ENCODE peak calls at places on chromosome 21, in eight cellular contexts. One of them, this sample, is unnamed.

GRCh38 chr21:17780539-17780938 is 38.6 kb downstream of the C21orf91 start:
- DNase-seq in GM23338: no peak
- DNase-seq in Panc1: no peak
- DNase-seq in HL-60: peak
- DNase-seq in K562: no peak
- DNase-seq in prostate gland: no peak
- DNase-seq in breast epithelium: no peak
- DNase-seq in HCT116: no peak
- DNase-seq in this sample: peak

GRCh38 chr21:46189959-46190490 is 5.8 kb upstream of the SPATC1L start:
- DNase-seq in GM23338: no peak
- DNase-seq in Panc1: no peak
- DNase-seq in HL-60: no peak
- DNase-seq in K562: no peak
- DNase-seq in prostate gland: no peak
- DNase-seq in breast epithelium: peak
- DNase-seq in HCT116: no peak
- DNase-seq in this sample: no peak

GRCh38 chr21:41326414-41327080 is 9.9 kb downstream of the FAM3B start:
- DNase-seq in GM23338: no peak
- DNase-seq in Panc1: no peak
- DNase-seq in HL-60: no peak
- DNase-seq in K562: no peak
- DNase-seq in prostate gland: no peak
- DNase-seq in breast epithelium: no peak
- DNase-seq in HCT116: no peak
- DNase-seq in this sample: no peak

GRCh38 chr21:38766987-38767722 is 38.6 kb upstream of the ETS2 start:
- DNase-seq in GM23338: no peak
- DNase-seq in Panc1: no peak
- DNase-seq in HL-60: peak
- DNase-seq in K562: no peak
- DNase-seq in prostate gland: peak
- DNase-seq in breast epithelium: no peak
- DNase-seq in HCT116: no peak
- DNase-seq in this sample: peak

GRCh38 chr21:46048926-46049889 is 48.7 kb upstream of the COL6A2 start:
- DNase-seq in GM23338: peak
- DNase-seq in Panc1: no peak
- DNase-seq in HL-60: no peak
- DNase-seq in K562: no peak
- DNase-seq in prostate gland: no peak
- DNase-seq in breast epithelium: peak
- DNase-seq in HCT116: no peak
- DNase-seq in this sample: peak

GRCh38 chr21:42537106-42537742 is 23.6 kb downstream of the SLC37A1 start:
- DNase-seq in GM23338: no peak
- DNase-seq in Panc1: no peak
- DNase-seq in HL-60: peak
- DNase-seq in K562: no peak
- DNase-seq in prostate gland: no peak
- DNase-seq in breast epithelium: peak
- DNase-seq in HCT116: no peak
- DNase-seq in this sample: no peak

GRCh38 chr21:35525443-35525842 is 476.3 kb upstream of the RUNX1 start:
- DNase-seq in GM23338: no peak
- DNase-seq in Panc1: no peak
- DNase-seq in HL-60: no peak
- DNase-seq in K562: no peak
- DNase-seq in prostate gland: no peak
- DNase-seq in breast epithelium: no peak
- DNase-seq in HCT116: peak
- DNase-seq in this sample: no peak

GRCh38 chr21:23452384-23453083 is 2154.7 kb downstream of the MRPL39 start:
- DNase-seq in GM23338: peak
- DNase-seq in Panc1: peak
- DNase-seq in HL-60: peak
- DNase-seq in K562: no peak
- DNase-seq in prostate gland: no peak
- DNase-seq in breast epithelium: no peak
- DNase-seq in HCT116: no peak
- DNase-seq in this sample: no peak

GRCh38 chr21:23111070-23111605 is 2112.9 kb downstream of the NCAM2 start:
- DNase-seq in GM23338: no peak
- DNase-seq in Panc1: no peak
- DNase-seq in HL-60: no peak
- DNase-seq in K562: no peak
- DNase-seq in prostate gland: no peak
- DNase-seq in breast epithelium: no peak
- DNase-seq in HCT116: no peak
- DNase-seq in this sample: no peak

GRCh38 chr21:35377505-35378090 is 328.5 kb upstream of the RUNX1 start:
- DNase-seq in GM23338: no peak
- DNase-seq in Panc1: no peak
- DNase-seq in HL-60: no peak
- DNase-seq in K562: no peak
- DNase-seq in prostate gland: no peak
- DNase-seq in breast epithelium: no peak
- DNase-seq in HCT116: no peak
- DNase-seq in this sample: no peak

GRCh38 chr21:34186119-34186719 is 112.8 kb downstream of the MRPS6 start:
- DNase-seq in GM23338: no peak
- DNase-seq in Panc1: no peak
- DNase-seq in HL-60: no peak
- DNase-seq in K562: peak
- DNase-seq in prostate gland: no peak
- DNase-seq in breast epithelium: no peak
- DNase-seq in HCT116: no peak
- DNase-seq in this sample: no peak

GRCh38 chr21:33578959-33579542 is 9.4 kb downstream of the DONSON start:
- DNase-seq in GM23338: no peak
- DNase-seq in Panc1: no peak
- DNase-seq in HL-60: no peak
- DNase-seq in K562: no peak
- DNase-seq in prostate gland: no peak
- DNase-seq in breast epithelium: no peak
- DNase-seq in HCT116: no peak
- DNase-seq in this sample: no peak

GRCh38 chr21:45127937-45128336 is 53.6 kb downstream of the ADARB1 start:
- DNase-seq in GM23338: no peak
- DNase-seq in Panc1: no peak
- DNase-seq in HL-60: no peak
- DNase-seq in K562: no peak
- DNase-seq in prostate gland: no peak
- DNase-seq in breast epithelium: no peak
- DNase-seq in HCT116: no peak
- DNase-seq in this sample: no peak

GRCh38 chr21:34061983-34062382 is 11.4 kb upstream of the MRPS6 start:
- DNase-seq in GM23338: peak
- DNase-seq in Panc1: no peak
- DNase-seq in HL-60: peak
- DNase-seq in K562: peak
- DNase-seq in prostate gland: no peak
- DNase-seq in breast epithelium: no peak
- DNase-seq in HCT116: peak
- DNase-seq in this sample: no peak

GRCh38 chr21:43719748-43720538 is 1.0 kb downstream of the PDXK start:
- DNase-seq in GM23338: no peak
- DNase-seq in Panc1: no peak
- DNase-seq in HL-60: peak
- DNase-seq in K562: no peak
- DNase-seq in prostate gland: no peak
- DNase-seq in breast epithelium: no peak
- DNase-seq in HCT116: no peak
- DNase-seq in this sample: no peak

GRCh38 chr21:17829472-17829871 is 10.3 kb upstream of the C21orf91 start:
- DNase-seq in GM23338: no peak
- DNase-seq in Panc1: no peak
- DNase-seq in HL-60: no peak
- DNase-seq in K562: no peak
- DNase-seq in prostate gland: no peak
- DNase-seq in breast epithelium: no peak
- DNase-seq in HCT116: no peak
- DNase-seq in this sample: no peak

GRCh38 chr21:36246080-36246631 is 73.8 kb upstream of the MORC3 start:
- DNase-seq in GM23338: no peak
- DNase-seq in Panc1: no peak
- DNase-seq in HL-60: no peak
- DNase-seq in K562: no peak
- DNase-seq in prostate gland: peak
- DNase-seq in breast epithelium: peak
- DNase-seq in HCT116: no peak
- DNase-seq in this sample: peak

GRCh38 chr21:43025636-43026180 is 49.9 kb downstream of the CBS start:
- DNase-seq in GM23338: no peak
- DNase-seq in Panc1: no peak
- DNase-seq in HL-60: no peak
- DNase-seq in K562: no peak
- DNase-seq in prostate gland: no peak
- DNase-seq in breast epithelium: no peak
- DNase-seq in HCT116: no peak
- DNase-seq in this sample: no peak

GRCh38 chr21:17610862-17611261 is 1.8 kb downstream of the BTG3 start:
- DNase-seq in GM23338: no peak
- DNase-seq in Panc1: no peak
- DNase-seq in HL-60: no peak
- DNase-seq in K562: no peak
- DNase-seq in prostate gland: peak
- DNase-seq in breast epithelium: no peak
- DNase-seq in HCT116: no peak
- DNase-seq in this sample: peak

GRCh38 chr21:37737497-37737896 is 178.8 kb downstream of the KCNJ6 start:
- DNase-seq in GM23338: no peak
- DNase-seq in Panc1: no peak
- DNase-seq in HL-60: no peak
- DNase-seq in K562: no peak
- DNase-seq in prostate gland: no peak
- DNase-seq in breast epithelium: no peak
- DNase-seq in HCT116: no peak
- DNase-seq in this sample: no peak

GRCh38 chr21:46390603-46391545 is 66.9 kb downstream of the PCNT start:
- DNase-seq in GM23338: no peak
- DNase-seq in Panc1: no peak
- DNase-seq in HL-60: no peak
- DNase-seq in K562: no peak
- DNase-seq in prostate gland: no peak
- DNase-seq in breast epithelium: no peak
- DNase-seq in HCT116: no peak
- DNase-seq in this sample: no peak

GRCh38 chr21:43731476-43731875 is 12.5 kb downstream of the PDXK start:
- DNase-seq in GM23338: no peak
- DNase-seq in Panc1: no peak
- DNase-seq in HL-60: no peak
- DNase-seq in K562: no peak
- DNase-seq in prostate gland: no peak
- DNase-seq in breast epithelium: no peak
- DNase-seq in HCT116: no peak
- DNase-seq in this sample: no peak

GRCh38 chr21:46222436-46223116 is 6.0 kb downstream of the LSS start:
- DNase-seq in GM23338: no peak
- DNase-seq in Panc1: no peak
- DNase-seq in HL-60: no peak
- DNase-seq in K562: no peak
- DNase-seq in prostate gland: no peak
- DNase-seq in breast epithelium: peak
- DNase-seq in HCT116: no peak
- DNase-seq in this sample: no peak

GRCh38 chr21:46145840-46146691 is 9.3 kb downstream of the FTCD start:
- DNase-seq in GM23338: no peak
- DNase-seq in Panc1: no peak
- DNase-seq in HL-60: no peak
- DNase-seq in K562: no peak
- DNase-seq in prostate gland: no peak
- DNase-seq in breast epithelium: no peak
- DNase-seq in HCT116: no peak
- DNase-seq in this sample: no peak

GRCh38 chr21:14550200-14550599 is 4.1 kb upstream of the SAMSN1 start:
- DNase-seq in GM23338: no peak
- DNase-seq in Panc1: no peak
- DNase-seq in HL-60: peak
- DNase-seq in K562: no peak
- DNase-seq in prostate gland: no peak
- DNase-seq in breast epithelium: no peak
- DNase-seq in HCT116: no peak
- DNase-seq in this sample: no peak
- TF ChIP-seq CTCF in GM23338: no peak
- TF ChIP-seq CTCF in Panc1: no peak
- TF ChIP-seq CTCF in HL-60: no peak
- TF ChIP-seq CTCF in K562: no peak
- TF ChIP-seq CTCF in prostate gland: no peak
- TF ChIP-seq CTCF in breast epithelium: no peak
- TF ChIP-seq CTCF in HCT116: no peak
- TF ChIP-seq CTCF in this sample: no peak

GRCh38 chr21:29287383-29287782 is 11.3 kb upstream of the BACH1 start:
- DNase-seq in GM23338: no peak
- DNase-seq in Panc1: no peak
- DNase-seq in HL-60: peak
- DNase-seq in K562: no peak
- DNase-seq in prostate gland: no peak
- DNase-seq in breast epithelium: no peak
- DNase-seq in HCT116: no peak
- DNase-seq in this sample: no peak
- TF ChIP-seq POLR2AphosphoS5 in GM23338: no peak
- TF ChIP-seq POLR2AphosphoS5 in Panc1: no peak
- TF ChIP-seq POLR2AphosphoS5 in HL-60: no peak
- TF ChIP-seq POLR2AphosphoS5 in K562: no peak
- TF ChIP-seq POLR2AphosphoS5 in prostate gland: no peak
- TF ChIP-seq POLR2AphosphoS5 in breast epithelium: no peak
- TF ChIP-seq POLR2AphosphoS5 in HCT116: no peak
- TF ChIP-seq POLR2AphosphoS5 in this sample: no peak

GRCh38 chr21:21688877-21689276 is 690.7 kb downstream of the NCAM2 start:
- DNase-seq in GM23338: peak
- DNase-seq in Panc1: no peak
- DNase-seq in HL-60: no peak
- DNase-seq in K562: no peak
- DNase-seq in prostate gland: no peak
- DNase-seq in breast epithelium: no peak
- DNase-seq in HCT116: no peak
- DNase-seq in this sample: no peak
- TF ChIP-seq CTCF in GM23338: peak
- TF ChIP-seq CTCF in Panc1: peak
- TF ChIP-seq CTCF in HL-60: no peak
- TF ChIP-seq CTCF in K562: peak
- TF ChIP-seq CTCF in prostate gland: no peak
- TF ChIP-seq CTCF in breast epithelium: no peak
- TF ChIP-seq CTCF in HCT116: no peak
- TF ChIP-seq CTCF in this sample: no peak

GRCh38 chr21:29601072-29601471 is 302.4 kb downstream of the BACH1 start:
- DNase-seq in GM23338: peak
- DNase-seq in Panc1: no peak
- DNase-seq in HL-60: no peak
- DNase-seq in K562: no peak
- DNase-seq in prostate gland: no peak
- DNase-seq in breast epithelium: no peak
- DNase-seq in HCT116: no peak
- DNase-seq in this sample: no peak

GRCh38 chr21:29604096-29604495 is 305.4 kb downstream of the BACH1 start:
- DNase-seq in GM23338: no peak
- DNase-seq in Panc1: no peak
- DNase-seq in HL-60: no peak
- DNase-seq in K562: no peak
- DNase-seq in prostate gland: no peak
- DNase-seq in breast epithelium: no peak
- DNase-seq in HCT116: no peak
- DNase-seq in this sample: no peak

GRCh38 chr21:29610960-29611359 is 312.2 kb downstream of the BACH1 start:
- DNase-seq in GM23338: no peak
- DNase-seq in Panc1: no peak
- DNase-seq in HL-60: no peak
- DNase-seq in K562: no peak
- DNase-seq in prostate gland: no peak
- DNase-seq in breast epithelium: no peak
- DNase-seq in HCT116: no peak
- DNase-seq in this sample: no peak

GRCh38 chr21:29606613-29607012 is 307.9 kb downstream of the BACH1 start:
- DNase-seq in GM23338: no peak
- DNase-seq in Panc1: no peak
- DNase-seq in HL-60: no peak
- DNase-seq in K562: no peak
- DNase-seq in prostate gland: no peak
- DNase-seq in breast epithelium: no peak
- DNase-seq in HCT116: no peak
- DNase-seq in this sample: no peak
- TF ChIP-seq POLR2AphosphoS5 in GM23338: no peak
- TF ChIP-seq POLR2AphosphoS5 in Panc1: no peak
- TF ChIP-seq POLR2AphosphoS5 in HL-60: no peak
- TF ChIP-seq POLR2AphosphoS5 in K562: no peak
- TF ChIP-seq POLR2AphosphoS5 in prostate gland: no peak
- TF ChIP-seq POLR2AphosphoS5 in breast epithelium: no peak
- TF ChIP-seq POLR2AphosphoS5 in HCT116: no peak
- TF ChIP-seq POLR2AphosphoS5 in this sample: no peak